ENCODE peak calls at places on chromosomes 13 and 19, in six cellular contexts. T is ascending aorta, K is mammary epithelial cell, W is hepatocyte, D is psoas muscle, H is esophagus squamous epithelium. S is an unnamed sample.

GRCh38 chr19:36060430-36060829 is 5.7 kb downstream of the WDR62 start:
- DNase-seq in D (peak; percentile 70), K (peak; percentile 17), W (peak; percentile 67), H (no peak), T (no peak), S (no peak)

GRCh38 chr13:30796132-30796832 is 60.9 kb downstream of the ALOX5AP start:
- DNase-seq in K (peak; percentile 80), T (no peak), W (no peak), D (no peak), H (no peak), S (no peak)

GRCh38 chr13:41019578-41020347 is 647 bp upstream of the ELF1 start:
- DNase-seq in D (no peak), T (no peak), H (no peak), W (peak; percentile 36), K (no peak), S (no peak)

GRCh38 chr13:74774252-74774651 is 640.0 kb upstream of the KLF12 start:
- DNase-seq in H (no peak), K (peak; percentile 38), T (no peak), D (no peak), W (no peak), S (no peak)

GRCh38 chr19:10762656-10763055 is 44.8 kb downstream of the DNM2 start:
- DNase-seq in T (no peak), H (no peak), K (no peak), W (no peak), D (no peak), S (no peak)

GRCh38 chr13:24153979-24154378 is 6.5 kb upstream of the SPATA13 start:
- DNase-seq in K (no peak), H (no peak), D (no peak), T (no peak), W (no peak), S (no peak)

GRCh38 chr13:31207630-31208549 is 8.1 kb downstream of the B3GLCT start:
- DNase-seq in D (peak; percentile 66), T (no peak), K (no peak), H (no peak), W (peak; percentile 28), S (no peak)

GRCh38 chr13:59700281-59700680 is 463.4 kb downstream of the DIAPH3 start:
- DNase-seq in W (no peak), T (no peak), H (no peak), K (no peak), D (no peak), S (no peak)

GRCh38 chr19:4531562-4532165 is 3.4 kb downstream of the PLIN5 start:
- DNase-seq in K (no peak), T (no peak), H (no peak), D (no peak), W (no peak), S (no peak)

GRCh38 chr19:32363175-32363574 is 17.8 kb downstream of the ZNF507 start:
- DNase-seq in T (no peak), W (peak; percentile 34), K (peak; percentile 70), D (no peak), H (no peak), S (no peak)

GRCh38 chr19:41367848-41368301 is 3.9 kb upstream of the B9D2 start:
- DNase-seq in D (no peak), W (peak; percentile 58), T (no peak), K (peak; percentile 91), H (no peak), S (no peak)

GRCh38 chr13:24627090-24627714 is 53.0 kb upstream of the ATP12A start:
- DNase-seq in K (no peak), H (no peak), D (no peak), T (no peak), W (peak; percentile 68), S (no peak)

GRCh38 chr19:43789029-43789428 is 8.3 kb upstream of the KCNN4 start:
- DNase-seq in K (no peak), D (no peak), W (peak; percentile 63), H (no peak), T (no peak), S (no peak)

GRCh38 chr13:20136781-20137703 is 23.8 kb downstream of the GJA3 start:
- DNase-seq in H (no peak), T (no peak), D (no peak), W (peak; percentile 72), K (peak; percentile 14), S (peak; percentile 45)

GRCh38 chr19:32311371-32311770 is 34.0 kb upstream of the ZNF507 start:
- DNase-seq in T (no peak), W (no peak), H (no peak), K (no peak), D (no peak), S (no peak)

GRCh38 chr19:15629003-15629880 is 11.5 kb upstream of the CYP4F3 start:
- DNase-seq in K (peak; percentile 64), H (peak; percentile 16), D (peak; percentile 85), T (peak; percentile 86), W (no peak), S (peak; percentile 83)

GRCh38 chr13:73598021-73598712 is 536.0 kb downstream of the KLF12 start:
- DNase-seq in T (no peak), K (peak; percentile 91), D (no peak), W (peak; percentile 41), H (no peak), S (no peak)

GRCh38 chr13:30088312-30088855 is 219.0 kb downstream of the KATNAL1 start:
- DNase-seq in D (no peak), W (no peak), H (no peak), T (no peak), K (no peak), S (no peak)

GRCh38 chr19:16247353-16248182 is 49.9 kb downstream of the AP1M1 start:
- DNase-seq in K (peak; percentile 48), W (peak; percentile 89), D (peak; percentile 94), T (peak; percentile 93), H (peak; percentile 25), S (peak; percentile 90)

GRCh38 chr19:14479985-14480694 is 5.0 kb upstream of the PTGER1 start:
- DNase-seq in K (no peak), T (no peak), D (no peak), H (no peak), W (no peak), S (no peak)

GRCh38 chr19:341386-342127 is 3.0 kb downstream of the MIER2 start:
- DNase-seq in H (no peak), D (no peak), W (no peak), K (no peak), T (no peak), S (no peak)

GRCh38 chr13:30477346-30478235 is 11.9 kb upstream of the HMGB1 start:
- DNase-seq in K (no peak), H (no peak), W (no peak), D (no peak), T (no peak), S (no peak)

GRCh38 chr19:610071-610800 is 20.6 kb downstream of the HCN2 start:
- DNase-seq in K (no peak), D (no peak), T (no peak), H (no peak), W (no peak), S (no peak)

GRCh38 chr13:77815330-77815729 is 103.3 kb downstream of the EDNRB start:
- DNase-seq in H (no peak), D (no peak), K (no peak), T (no peak), W (no peak), S (no peak)

GRCh38 chr13:90793261-90793785 is 554.2 kb upstream of the MIR17HG start:
- DNase-seq in W (no peak), T (no peak), H (no peak), D (no peak), K (no peak), S (no peak)

GRCh38 chr19:55372316-55373081 is 2.2 kb upstream of the IL11 start:
- DNase-seq in D (no peak), K (no peak), W (peak; percentile 56), H (no peak), T (no peak), S (no peak)

GRCh38 chr13:26978081-26978860 is 193.3 kb downstream of the USP12 start:
- DNase-seq in H (no peak), W (peak; percentile 54), T (no peak), D (no peak), K (no peak), S (no peak)

DNA sequence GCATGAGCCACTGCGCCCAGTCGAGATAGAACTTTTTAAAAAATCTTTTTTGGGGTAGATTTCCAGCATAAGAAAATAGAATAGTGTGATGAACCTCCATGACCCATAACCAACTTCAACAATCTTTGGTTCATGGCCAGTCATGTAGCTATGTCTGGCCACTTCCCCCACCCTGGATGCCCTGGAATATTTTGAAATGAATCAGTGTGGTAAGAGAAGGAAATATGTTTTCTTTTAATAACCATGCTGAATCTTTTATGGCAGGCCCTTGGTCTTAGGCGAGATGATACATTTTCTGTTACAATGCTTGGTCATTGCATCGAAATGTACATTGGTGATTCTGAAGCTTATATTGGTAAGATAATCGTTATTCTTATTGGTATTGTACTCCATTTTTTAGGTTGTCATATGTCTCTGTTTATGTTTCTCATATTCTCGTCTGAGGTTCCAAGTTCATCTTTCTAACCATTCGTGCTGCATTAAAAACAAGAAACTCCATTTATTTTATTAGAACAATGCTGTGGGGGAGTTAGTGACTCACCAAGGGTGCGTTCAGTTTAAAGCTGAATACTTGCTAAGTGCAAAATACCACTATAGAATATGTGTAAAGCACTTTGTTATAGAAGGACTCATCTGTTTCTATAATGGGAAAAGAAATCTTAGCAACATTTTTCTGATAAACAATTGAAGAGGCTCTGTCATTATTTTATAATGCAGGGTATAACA is 16.4 kb upstream of the UPF3A start:
- DNase-seq in W (no peak), T (no peak), K (peak; percentile 24), D (no peak), H (no peak), S (no peak)
- H3K4me1 ChIP-seq in W (no peaks in the 10 kb centered on the region), T (no peaks in the 10 kb centered on the region), K (no peaks in the 10 kb centered on the region), D (no peaks in the 10 kb centered on the region), H (no peaks in the 10 kb centered on the region), S (no peaks in the 10 kb centered on the region)

DNA sequence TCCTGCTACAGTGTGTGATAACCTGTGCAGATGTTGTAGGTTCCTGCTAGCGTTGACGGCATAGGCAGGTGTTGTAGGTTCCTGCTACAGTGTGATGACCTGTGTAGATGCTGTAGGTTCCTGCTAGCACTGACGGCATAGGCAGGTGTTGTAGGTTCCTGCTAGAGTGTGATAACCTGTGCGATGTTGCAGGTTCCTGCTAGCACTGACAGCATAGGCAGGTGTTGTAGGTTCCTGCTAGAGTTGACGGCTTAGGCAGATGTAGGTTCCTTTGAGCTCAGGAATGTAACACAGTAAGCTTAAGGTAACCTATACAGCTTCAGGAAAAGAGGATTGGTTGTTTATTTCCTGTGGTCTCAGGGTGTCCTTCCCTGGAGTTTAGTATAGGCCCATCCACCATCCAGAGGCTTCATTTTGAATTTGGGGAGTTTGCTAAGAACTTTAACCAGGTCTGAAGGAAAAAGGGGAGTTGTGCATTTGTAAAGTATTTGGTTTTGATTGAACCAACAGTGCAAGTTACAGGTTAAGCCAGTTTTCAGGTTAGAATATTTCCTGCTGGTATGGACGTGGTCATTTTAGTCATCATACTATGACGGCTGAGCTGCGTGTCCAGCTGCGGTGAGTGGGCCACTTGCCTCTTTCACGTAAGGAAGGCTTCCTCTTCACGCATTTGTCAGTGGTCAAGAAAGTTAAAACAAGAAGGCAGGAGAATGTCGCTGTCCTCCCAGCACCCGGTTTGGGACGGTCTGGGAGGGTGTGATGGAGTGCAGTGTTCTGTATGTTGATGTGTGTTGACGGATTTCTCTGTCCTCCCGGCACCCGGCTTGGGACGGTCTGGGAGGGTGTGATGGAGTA is 53.8 kb downstream of the ATP11A start:
- DNase-seq in T (no peak), W (no peak), D (no peak), H (no peak), K (no peak), S (no peak)
- H3K4me1 ChIP-seq in T (no peaks in the 10 kb centered on the region), W (no peaks in the 10 kb centered on the region), D (peaks cover 26% of the 10 kb centered on the region), H (no peaks in the 10 kb centered on the region), K (peaks cover 11% of the 10 kb centered on the region), S (peaks cover 26% of the 10 kb centered on the region)

GRCh38 chr19:19471682-19472081 is 43.7 kb downstream of the TSSK6 start:
- DNase-seq in W (no peak), K (no peak), T (no peak), D (peak; percentile 30), H (no peak), S (no peak)
- H3K4me1 ChIP-seq in W (no peaks in the 10 kb centered on the region), K (no peaks in the 10 kb centered on the region), T (no peaks in the 10 kb centered on the region), D (peaks cover 24% of the 10 kb centered on the region), H (no peaks in the 10 kb centered on the region), S (no peaks in the 10 kb centered on the region)

GRCh38 chr19:30105316-30105715 is 163.3 kb downstream of the URI1 start:
- DNase-seq in W (no peak), H (no peak), T (no peak), D (no peak), K (no peak), S (no peak)
- H3K4me1 ChIP-seq in W (no peaks in the 10 kb centered on the region), H (no peaks in the 10 kb centered on the region), T (no peaks in the 10 kb centered on the region), D (no peaks in the 10 kb centered on the region), K (no peaks in the 10 kb centered on the region), S (no peaks in the 10 kb centered on the region)